ENCODE peak calls at places on chromosomes 7 and 10, in five cellular contexts. U, H, K, D and T are unnamed samples.

GRCh38 chr7:132647311-132647710 is 71.0 kb upstream of the PLXNA4 start:
- DNase-seq in U (no peak), H (no peak), K (no peak), D (no peak), T (no peak)

GRCh38 chr10:98302711-98303365 is 34.8 kb upstream of the LOXL4 start:
- DNase-seq in U (no peak), H (no peak), K (no peak), D (no peak), T (no peak)

GRCh38 chr7:54860003-54860775 is 101.2 kb upstream of the SEC61G start:
- DNase-seq in U (no peak), H (no peak), K (no peak), D (no peak), T (no peak)

GRCh38 chr7:1468899-1469298 is 9.6 kb upstream of the MICALL2 start:
- DNase-seq in U (no peak), H (no peak), K (no peak), D (no peak), T (no peak)

GRCh38 chr10:28986117-28986792 is 302.6 kb upstream of the LYZL1 start:
- DNase-seq in U (no peak), H (peak), K (no peak), D (no peak), T (no peak)

GRCh38 chr10:27410153-27410552 is 94.0 kb upstream of the RAB18 start:
- DNase-seq in U (no peak), H (no peak), K (no peak), D (no peak), T (no peak)

GRCh38 chr7:66356277-66356721 is 151.2 kb downstream of the TPST1 start:
- DNase-seq in U (no peak), H (no peak), K (no peak), D (no peak), T (no peak)

GRCh38 chr10:69049564-69049955 is 38.3 kb upstream of the SRGN start:
- DNase-seq in U (no peak), H (no peak), K (no peak), D (no peak), T (no peak)

GRCh38 chr7:25456467-25457171 is 228.3 kb upstream of the NPVF start:
- DNase-seq in U (no peak), H (no peak), K (no peak), D (no peak), T (no peak)

GRCh38 chr7:82167568-82168314 is 275.8 kb downstream of the CACNA2D1 start:
- DNase-seq in U (no peak), H (peak), K (no peak), D (no peak), T (no peak)

GRCh38 chr7:47422631-47423030 is 159.3 kb downstream of the TNS3 start:
- DNase-seq in U (no peak), H (peak), K (no peak), D (no peak), T (no peak)

GRCh38 chr10:90887555-90887954 is 15.8 kb downstream of the RPP30 start:
- DNase-seq in U (no peak), H (no peak), K (no peak), D (no peak), T (no peak)

GRCh38 chr10:92074126-92074887 is 150.7 kb downstream of the BTAF1 start:
- DNase-seq in U (no peak), H (peak), K (no peak), D (no peak), T (no peak)

GRCh38 chr10:103535595-103535994 is 42.1 kb downstream of the NEURL1 start:
- DNase-seq in U (no peak), H (no peak), K (no peak), D (no peak), T (no peak)